ENCODE peak calls at places on chromosomes 2 and 18, in four cellular contexts. Z, D, F and N are unnamed samples.
A peak's percentile ranks its signal among the peaks of the same experiment; 100 is the strongest.

GRCh38 chr2:99860720-99861375 is 281.5 kb downstream of the AFF3 start:
- DNase-seq in Z (no peak), D (peak; percentile 36), F (no peak), N (peak; percentile 28)

GRCh38 chr2:23617167-23617787 is 232.3 kb downstream of the KLHL29 start:
- DNase-seq in Z (no peak), D (peak; percentile 64), F (peak; percentile 43), N (peak; percentile 74)

GRCh38 chr18:35683021-35683420 is 101.5 kb downstream of the GALNT1 start:
- DNase-seq in Z (no peak), D (peak; percentile 10), F (no peak), N (peak; percentile 29)

GRCh38 chr2:201084863-201085262 is 13.1 kb downstream of the NDUFB3 start:
- DNase-seq in Z (no peak), D (no peak), F (no peak), N (no peak)

GRCh38 chr18:66077066-66077465 is 326.3 kb downstream of the CDH7 start:
- DNase-seq in Z (no peak), D (no peak), F (no peak), N (no peak)

GRCh38 chr2:40367032-40367431 is 84.9 kb downstream of the SLC8A1 start:
- DNase-seq in Z (no peak), D (no peak), F (no peak), N (no peak)

GRCh38 chr2:233367606-233368005 is 13.3 kb downstream of the DGKD start:
- DNase-seq in Z (no peak), D (no peak), F (no peak), N (no peak)

GRCh38 chr18:80171190-80171872 is 62.3 kb downstream of the ADNP2 start:
- DNase-seq in Z (peak; percentile 77), D (peak; percentile 69), F (no peak), N (peak; percentile 63)

GRCh38 chr2:54728669-54729120 is 5.2 kb downstream of the EML6 start:
- DNase-seq in Z (no peak), D (peak; percentile 88), F (no peak), N (peak; percentile 96)
- TF ChIP-seq CTCF in Z (no peak), D (no peak), F (no peak), N (no peak)

GRCh38 chr2:10029875-10030223 is 13.5 kb upstream of the KLF11 start:
- DNase-seq in Z (no peak), D (no peak), F (no peak), N (no peak)

GRCh38 chr2:10030311-10030736 is 13.0 kb upstream of the KLF11 start:
- DNase-seq in Z (no peak), D (no peak), F (no peak), N (no peak)

GRCh38 chr2:10028407-10028987 is 14.9 kb upstream of the KLF11 start:
- DNase-seq in Z (no peak), D (no peak), F (no peak), N (no peak)

GRCh38 chr2:10027931-10028330 is 15.4 kb upstream of the KLF11 start:
- DNase-seq in Z (no peak), D (no peak), F (no peak), N (no peak)

DNA sequence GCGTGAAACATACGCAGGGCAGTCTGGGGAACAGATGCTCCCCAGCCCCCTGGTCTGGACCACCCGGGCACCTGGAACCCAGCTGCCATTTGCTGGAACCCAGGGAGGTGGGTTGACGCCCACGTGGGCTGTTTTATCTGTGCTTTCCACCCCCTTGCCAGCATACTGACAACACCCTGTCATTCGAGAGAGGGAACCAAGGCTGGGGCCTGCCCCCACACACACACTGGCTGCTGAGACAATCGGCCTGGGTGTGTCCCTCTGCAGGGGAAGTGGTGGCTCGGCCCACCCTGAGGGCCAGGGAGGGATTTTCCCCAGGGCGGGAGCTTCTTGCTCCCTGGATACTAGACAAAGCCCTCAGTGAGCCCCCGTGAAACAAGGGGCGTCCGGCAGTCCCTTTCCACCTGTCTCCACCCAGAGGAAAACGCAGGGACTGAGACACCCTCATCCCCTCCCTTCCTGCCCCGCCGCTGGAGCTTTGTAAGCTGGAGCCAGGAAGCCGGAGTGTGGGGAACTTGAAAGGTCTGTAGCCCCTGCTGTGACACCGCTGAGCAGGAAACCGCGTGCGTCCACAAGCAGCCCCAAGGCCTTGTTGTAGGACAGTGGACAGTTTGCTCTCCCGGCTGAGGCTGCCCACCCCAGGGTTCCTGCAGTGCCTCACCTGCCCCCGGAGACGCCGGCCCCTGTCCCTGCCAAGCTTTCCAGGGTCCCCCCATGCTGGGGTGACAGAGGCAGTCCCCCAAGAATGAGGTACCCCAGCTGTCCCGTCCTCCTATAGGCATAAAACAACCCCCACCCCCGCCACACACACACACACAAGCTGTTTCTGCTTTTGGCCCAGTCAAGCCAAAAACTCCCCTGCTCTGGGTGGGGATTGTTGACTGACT is 14.1 kb upstream of the KLF11 start:
- DNase-seq in Z (no peak), D (no peak), F (peak; percentile 94), N (no peak)
- TF ChIP-seq CTCF in Z (no peak), D (no peak), F (no peak), N (no peak)

GRCh38 chr2:230898016-230898415 is 27.0 kb downstream of the GPR55 start:
- DNase-seq in Z (no peak), D (no peak), F (peak; percentile 64), N (no peak)

GRCh38 chr2:230893338-230893737 is 28.6 kb downstream of the ITM2C start:
- DNase-seq in Z (no peak), D (no peak), F (peak; percentile 84), N (no peak)

GRCh38 chr2:230893881-230894781 is 29.4 kb downstream of the ITM2C start:
- DNase-seq in Z (peak; percentile 40), D (no peak), F (peak; percentile 88), N (no peak)

GRCh38 chr2:230896346-230897115 is 28.5 kb downstream of the GPR55 start:
- DNase-seq in Z (no peak), D (no peak), F (peak; percentile 61), N (no peak)

DNA sequence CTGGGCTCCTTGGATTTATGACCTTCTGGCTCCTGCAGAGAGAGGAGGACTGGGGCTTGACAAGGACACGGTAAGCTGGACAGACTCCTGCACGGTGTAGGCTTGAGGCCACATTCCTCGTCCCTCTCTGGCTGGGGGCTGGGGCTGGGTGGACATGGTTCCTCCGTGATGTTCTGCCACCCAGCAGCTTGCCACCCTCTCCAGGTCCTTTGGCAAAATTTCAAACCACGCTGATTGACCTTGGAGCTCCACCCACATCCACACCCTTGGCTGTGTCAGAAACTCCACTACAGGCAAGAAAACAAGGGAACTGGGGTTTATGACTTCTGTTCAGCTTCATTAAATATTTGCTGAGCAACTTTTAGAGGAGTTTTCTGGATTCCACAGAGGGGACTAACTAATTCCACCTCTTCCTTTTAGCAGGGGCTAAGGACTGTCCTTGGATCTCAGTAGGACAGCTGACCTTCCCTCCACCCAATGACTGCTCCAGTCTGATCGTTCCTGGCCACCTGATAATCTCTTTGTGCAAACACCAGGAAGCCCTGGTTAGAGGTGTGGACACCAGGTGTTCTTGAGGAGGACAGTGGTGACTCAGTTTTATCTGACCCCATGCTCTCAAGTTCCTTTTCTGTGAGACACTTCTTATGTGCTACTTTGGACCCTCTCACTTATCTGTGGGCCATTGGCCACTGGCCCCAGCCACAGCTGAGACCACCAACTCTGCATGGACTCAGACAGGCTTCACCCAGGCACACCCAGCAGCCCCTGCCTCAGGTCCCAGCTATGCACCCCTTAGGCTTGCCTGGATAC is 29.3 kb downstream of the GPR55 start:
- DNase-seq in Z (peak; percentile 61), D (no peak), F (peak; percentile 68), N (no peak)
- TF ChIP-seq CTCF in Z (no peak), D (no peak), F (no peak), N (no peak)

DNA sequence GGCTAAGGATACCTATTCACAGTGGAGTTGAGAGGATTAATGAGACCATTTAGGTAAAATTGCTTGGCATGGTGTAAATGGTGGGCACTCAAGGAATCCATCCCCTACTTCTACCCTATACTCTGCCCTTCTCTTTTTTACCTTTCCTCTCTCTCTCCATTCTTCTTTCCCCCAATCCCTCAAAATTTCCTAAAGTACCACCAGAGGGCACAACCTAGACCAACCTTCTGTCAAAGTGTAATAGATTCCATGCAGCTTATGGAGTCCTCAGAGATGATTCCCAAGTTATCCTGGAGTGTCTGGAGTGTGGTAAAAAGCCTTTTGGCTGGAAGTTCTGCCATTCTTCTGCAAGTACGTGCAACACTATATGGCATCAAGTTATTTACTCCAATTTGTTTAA is 33.0 kb upstream of the CCDC195 start:
- DNase-seq in Z (no peak), D (no peak), F (no peak), N (no peak)
- TF ChIP-seq CTCF in Z (peak; percentile 40), D (no peak), F (no peak), N (peak; percentile 32)

GRCh38 chr2:217890445-217890844 is 112.3 kb downstream of the TNS1 start:
- DNase-seq in Z (peak; percentile 81), D (peak; percentile 93), F (no peak), N (peak; percentile 94)
- TF ChIP-seq CTCF in Z (peak; percentile 30), D (peak; percentile 57), F (no peak), N (peak; percentile 42)

DNA sequence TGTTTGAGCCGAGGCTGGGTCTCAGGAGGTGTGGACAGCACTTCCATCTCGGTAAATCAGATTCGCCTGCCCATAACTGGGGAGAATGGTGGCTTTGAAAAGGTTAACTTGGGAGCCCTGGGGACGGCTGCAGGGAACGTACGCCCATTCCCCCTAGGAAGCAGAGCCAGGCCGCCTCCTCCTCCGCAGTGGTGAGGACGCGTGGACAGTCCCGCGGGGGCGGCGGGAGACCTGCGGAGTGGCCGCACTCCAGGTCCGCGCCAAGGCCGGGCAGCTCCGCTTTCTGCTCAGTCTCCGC is 845 bp upstream of the MYCN start:
- DNase-seq in Z (peak; percentile 83), D (no peak), F (peak; percentile 85), N (no peak)
- TF ChIP-seq CTCF in Z (no peak), D (no peak), F (peak; percentile 70), N (no peak)

DNA sequence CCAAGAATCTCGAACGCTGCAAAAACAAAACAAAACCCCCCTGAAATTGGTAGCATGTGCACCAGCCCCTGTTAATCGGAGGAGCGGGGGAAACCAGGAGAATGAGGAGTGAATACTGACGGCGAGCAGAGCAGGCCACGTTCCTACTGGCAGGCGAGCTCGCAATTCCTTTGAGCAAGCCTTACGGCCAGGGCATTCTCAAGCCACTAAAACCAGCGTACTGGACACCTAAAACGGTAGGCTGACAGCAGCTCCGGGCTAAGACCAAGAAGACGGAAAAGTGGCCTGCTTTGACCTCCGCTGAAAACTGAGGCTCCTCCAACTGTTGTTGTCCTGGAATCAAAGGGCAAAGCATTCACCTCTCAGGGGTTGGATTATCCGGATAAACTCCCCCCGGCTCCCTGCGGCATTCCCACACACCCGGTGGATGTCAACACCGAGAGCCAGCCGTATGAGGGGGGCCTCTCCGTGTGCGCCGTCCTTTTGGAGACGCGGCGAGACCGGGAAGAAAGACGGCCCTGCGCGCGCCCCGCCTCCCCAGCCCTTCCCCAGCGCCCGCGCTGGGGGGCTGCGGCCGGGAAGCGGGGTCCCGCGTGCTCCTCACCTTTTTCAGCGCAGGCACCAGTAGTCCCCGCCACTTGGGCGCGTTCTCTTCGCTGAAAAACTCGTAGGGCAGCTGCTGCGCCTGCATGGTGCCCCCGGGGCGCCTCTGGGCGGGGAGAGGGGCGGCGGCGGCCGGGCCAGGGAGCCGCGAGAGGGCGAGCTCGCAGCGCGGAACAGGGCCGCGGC is 925 bp downstream of the SOS1 start:
- DNase-seq in Z (peak; percentile 49), D (peak; percentile 49), F (no peak), N (peak; percentile 49)
- TF ChIP-seq CTCF in Z (no peak), D (peak; percentile 36), F (peak; percentile 50), N (no peak)

DNA sequence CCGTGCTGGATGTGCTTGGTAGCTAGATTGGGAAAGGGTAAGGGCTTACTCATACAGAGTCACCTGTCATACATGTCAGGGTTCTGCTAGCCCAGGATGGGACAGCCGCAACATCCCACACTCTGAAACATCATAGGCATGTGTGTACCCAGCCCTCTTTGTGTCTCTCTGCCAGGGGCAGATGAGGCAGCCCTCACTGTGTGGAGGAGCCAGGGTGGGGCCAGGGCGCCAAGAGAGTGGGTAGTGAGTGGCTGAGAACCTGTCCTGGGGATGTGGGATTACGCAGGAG is 96.9 kb downstream of the PTPRM start:
- DNase-seq in Z (no peak), D (no peak), F (peak; percentile 47), N (peak; percentile 4)
- TF ChIP-seq CTCF in Z (no peak), D (no peak), F (no peak), N (no peak)

GRCh38 chr18:60196818-60197217 is 175.8 kb downstream of the MC4R start:
- DNase-seq in Z (no peak), D (no peak), F (no peak), N (no peak)
- TF ChIP-seq CTCF in Z (no peak), D (no peak), F (no peak), N (no peak)